ENCODE peak calls at places on chromosome 4, in four cellular contexts. Y is right atrium auricular region, B is choroid plexus epithelial cell, D is dorsolateral prefrontal cortex. O is an unnamed sample.

GRCh38 chr4:138816883-138817282 is 198.7 kb upstream of the NOCT start:
- DNase-seq in Y (no peak), B (peak), D (no peak), O (no peak)

GRCh38 chr4:140568507-140569306 is at the start of gene UCP1:
- DNase-seq in Y (no peak), B (peak), D (no peak), O (no peak)

GRCh38 chr4:41203169-41203568 is 11.2 kb downstream of the APBB2 start:
- DNase-seq in Y (no peak), B (peak), D (no peak), O (no peak)

GRCh38 chr4:138035781-138036258 is 206.3 kb downstream of the SLC7A11 start:
- DNase-seq in Y (no peak), B (peak), D (no peak), O (no peak)

GRCh38 chr4:174434455-174434854 is 87.8 kb downstream of the HPGD start:
- DNase-seq in Y (no peak), B (no peak), D (no peak), O (no peak)

GRCh38 chr4:16072168-16072567 is 11.7 kb downstream of the PROM1 start:
- DNase-seq in Y (no peak), B (no peak), D (no peak), O (no peak)

GRCh38 chr4:130110760-130111159 is 1014.8 kb downstream of the C4orf33 start:
- DNase-seq in Y (no peak), B (no peak), D (no peak), O (no peak)

GRCh38 chr4:136103616-136104015 is 1428.7 kb downstream of the PCDH18 start:
- DNase-seq in Y (no peak), B (peak), D (no peak), O (no peak)

GRCh38 chr4:131296192-131296591 is 1852.9 kb upstream of the PCDH10 start:
- DNase-seq in Y (no peak), B (no peak), D (no peak), O (no peak)

GRCh38 chr4:154559141-154559841 is 3.5 kb upstream of the FGB start:
- DNase-seq in Y (no peak), B (peak), D (no peak), O (peak)

GRCh38 chr4:86741841-86742240 is 107.3 kb downstream of the SLC10A6 start:
- DNase-seq in Y (no peak), B (no peak), D (no peak), O (no peak)

GRCh38 chr4:131509521-131509920 is 1639.6 kb upstream of the PCDH10 start:
- DNase-seq in Y (no peak), B (peak), D (no peak), O (no peak)

GRCh38 chr4:69214716-69215115 is at the start of gene UGT2B11:
- DNase-seq in Y (no peak), B (no peak), D (no peak), O (no peak)

GRCh38 chr4:337932-338758 is 531 bp downstream of the ZNF141 start:
- DNase-seq in Y (no peak), B (peak), D (peak), O (no peak)

GRCh38 chr4:143336828-143337599 is at the start of gene GAB1:
- DNase-seq in Y (peak), B (peak), D (no peak), O (no peak)

GRCh38 chr4:169416997-169417396 is 146.2 kb upstream of the SH3RF1 start:
- DNase-seq in Y (no peak), B (no peak), D (no peak), O (no peak)

GRCh38 chr4:16508968-16509367 is 282.7 kb upstream of the TAPT1 start:
- DNase-seq in Y (no peak), B (peak), D (no peak), O (no peak)

GRCh38 chr4:146175541-146176453 is at the start of gene LSM6:
- DNase-seq in Y (peak), B (peak), D (peak), O (peak)

GRCh38 chr4:140837742-140838141 is 81.6 kb upstream of the TBC1D9 start:
- DNase-seq in Y (no peak), B (no peak), D (no peak), O (no peak)

GRCh38 chr4:144903953-144904711 is 193.9 kb downstream of the ANAPC10 start:
- DNase-seq in Y (no peak), B (peak), D (no peak), O (no peak)

GRCh38 chr4:23717528-23718248 is 172.2 kb downstream of the PPARGC1A start:
- DNase-seq in Y (no peak), B (peak), D (no peak), O (no peak)

GRCh38 chr4:41410049-41410448 is 127.9 kb upstream of the LIMCH1 start:
- DNase-seq in Y (no peak), B (no peak), D (no peak), O (no peak)

GRCh38 chr4:8719421-8719820 is 126.9 kb downstream of the CPZ start:
- DNase-seq in Y (no peak), B (no peak), D (no peak), O (no peak)

GRCh38 chr4:143337600-143338287 is 1.1 kb downstream of the GAB1 start:
- DNase-seq in Y (peak), B (peak), D (peak), O (no peak)

GRCh38 chr4:146522862-146523205 is 1.1 kb upstream of the SLC10A7 start:
- DNase-seq in Y (no peak), B (peak), D (no peak), O (no peak)

GRCh38 chr4:53015681-53016080 is 153.6 kb downstream of the RASL11B start:
- DNase-seq in Y (no peak), B (peak), D (no peak), O (no peak)

GRCh38 chr4:41644288-41644914 is 104.1 kb downstream of the PHOX2B start:
- DNase-seq in Y (peak), B (peak), D (peak), O (no peak)

GRCh38 chr4:184100297-184100885 is 117.3 kb downstream of the ENPP6 start:
- DNase-seq in Y (no peak), B (peak), D (no peak), O (no peak)

GRCh38 chr4:10554694-10555093 is 97.5 kb upstream of the ZNF518B start:
- DNase-seq in Y (peak), B (peak), D (no peak), O (peak)

GRCh38 chr4:52588097-52588496 is 71.0 kb downstream of the USP46 start:
- DNase-seq in Y (no peak), B (peak), D (no peak), O (no peak)

GRCh38 chr4:38099908-38100407 is 139.8 kb downstream of the PTTG2 start:
- DNase-seq in Y (no peak), B (peak), D (no peak), O (peak)

GRCh38 chr4:7635971-7636508 is 201.3 kb upstream of the PSAPL1 start:
- DNase-seq in Y (no peak), B (no peak), D (no peak), O (no peak)

GRCh38 chr4:6110681-6111353 is 89.5 kb downstream of the JAKMIP1 start:
- DNase-seq in Y (no peak), B (no peak), D (no peak), O (no peak)

GRCh38 chr4:112296949-112297483 is at the start of gene ALPK1:
- DNase-seq in Y (no peak), B (peak), D (no peak), O (peak)
- H3K4me3 ChIP-seq in Y (peak), B (peak), D (peak), O (peak)

DNA sequence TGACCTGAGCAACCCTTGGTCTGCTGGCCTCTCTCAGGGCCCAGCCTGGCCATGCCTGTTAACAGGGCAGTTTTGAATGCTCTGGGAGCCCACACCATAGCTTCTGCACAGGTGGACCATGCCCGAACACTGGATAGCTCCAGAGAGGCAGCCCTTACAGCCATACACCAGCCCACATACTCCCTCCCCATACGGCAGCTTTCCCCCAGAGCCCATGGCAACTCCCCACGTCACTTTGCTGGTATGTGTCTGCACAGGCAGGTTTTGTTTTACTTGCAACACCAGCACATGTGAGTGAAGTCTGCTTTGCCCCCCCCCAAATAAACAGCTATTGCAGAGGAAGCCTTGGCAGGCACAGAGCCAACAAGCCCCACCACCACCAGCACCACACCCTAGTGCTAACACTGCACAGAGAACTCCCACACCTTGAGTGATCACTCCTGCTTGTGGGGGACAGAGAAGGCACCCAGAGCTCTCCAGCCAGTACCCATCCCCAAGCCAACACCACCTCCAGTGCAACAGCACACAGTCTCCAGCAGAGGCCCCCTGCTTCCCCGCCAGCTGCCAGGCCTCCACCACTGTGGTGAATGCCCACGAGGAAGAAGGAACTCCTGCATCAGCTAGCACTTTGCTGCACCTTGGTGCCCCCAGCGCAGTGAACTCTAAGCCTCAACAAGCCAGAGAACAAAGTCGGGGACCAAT is 87.3 kb downstream of the STPG2 start:
- DNase-seq in Y (no peak), B (no peak), D (no peak), O (no peak)
- TF ChIP-seq CTCF in Y (no peak), B (no peak), D (no peak), O (no peak)

GRCh38 chr4:150078041-150078995 is at the start of gene DCLK2:
- DNase-seq in Y (peak), B (peak), D (peak), O (peak)

GRCh38 chr4:150078996-150079581 is 844 bp downstream of the DCLK2 start:
- DNase-seq in Y (no peak), B (peak), D (no peak), O (no peak)

GRCh38 chr4:150080875-150081274 is 2.6 kb downstream of the DCLK2 start:
- DNase-seq in Y (no peak), B (no peak), D (no peak), O (no peak)

GRCh38 chr4:150082241-150082640 is 4.0 kb downstream of the DCLK2 start:
- DNase-seq in Y (no peak), B (no peak), D (no peak), O (no peak)

GRCh38 chr4:150080335-150080734 is 2.1 kb downstream of the DCLK2 start:
- DNase-seq in Y (no peak), B (peak), D (no peak), O (no peak)
- H3K4me3 ChIP-seq in Y (no peak), B (no peak), D (peak), O (peak)

DNA sequence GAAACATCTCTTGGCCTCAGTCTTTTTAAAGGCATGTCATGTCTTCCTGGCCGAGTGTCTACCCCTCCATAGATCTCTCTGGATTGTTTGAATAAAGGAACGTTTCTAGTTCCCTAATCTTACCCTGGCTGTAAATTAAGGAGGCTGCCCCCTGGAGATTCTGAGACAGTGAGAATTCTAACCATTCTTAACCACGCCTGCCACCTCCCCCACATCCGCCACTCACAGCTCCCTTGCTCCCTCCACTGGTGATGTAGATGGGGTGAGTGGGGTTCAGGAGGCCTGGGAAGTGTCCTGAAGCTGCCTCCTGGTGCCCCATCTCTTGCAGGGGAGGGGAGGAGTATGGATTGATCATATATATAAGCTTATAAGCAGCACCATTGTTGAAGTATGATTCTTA is 48.0 kb upstream of the TRIM2 start:
- DNase-seq in Y (no peak), B (peak), D (no peak), O (no peak)
- TF ChIP-seq CTCF in Y (no peak), B (peak), D (peak), O (no peak)

GRCh38 chr4:152697284-152698011 is 17.7 kb upstream of the TMEM154 start:
- DNase-seq in Y (no peak), B (no peak), D (no peak), O (no peak)

GRCh38 chr4:152696764-152697250 is 17.0 kb upstream of the TMEM154 start:
- DNase-seq in Y (no peak), B (peak), D (no peak), O (no peak)

GRCh38 chr4:152698012-152698499 is 18.3 kb upstream of the TMEM154 start:
- DNase-seq in Y (no peak), B (no peak), D (no peak), O (no peak)

GRCh38 chr4:152699313-152699712 is 19.5 kb upstream of the TMEM154 start:
- DNase-seq in Y (no peak), B (no peak), D (no peak), O (no peak)

DNA sequence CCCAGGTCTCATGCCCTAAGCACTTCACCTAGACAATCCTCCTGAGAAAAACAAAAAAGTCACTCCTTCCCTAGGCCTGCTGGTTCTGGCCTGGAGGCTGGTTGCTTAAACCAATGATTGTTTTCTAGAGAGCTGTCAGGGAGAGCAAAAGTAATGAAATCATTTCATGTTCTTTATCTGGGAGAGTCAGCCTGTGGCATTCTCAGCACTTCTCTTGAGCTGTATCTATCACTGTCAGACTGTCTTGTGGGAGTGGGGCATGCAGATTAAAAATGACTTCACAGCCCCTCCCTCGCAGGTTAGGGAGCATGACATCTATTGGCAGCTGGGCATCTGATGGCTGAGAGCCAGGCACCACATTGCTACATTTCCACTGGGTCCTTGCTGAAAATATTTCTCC is 20.4 kb upstream of the TMEM154 start:
- DNase-seq in Y (no peak), B (no peak), D (no peak), O (no peak)
- H3K4me3 ChIP-seq in Y (no peak), B (no peak), D (no peak), O (no peak)

DNA sequence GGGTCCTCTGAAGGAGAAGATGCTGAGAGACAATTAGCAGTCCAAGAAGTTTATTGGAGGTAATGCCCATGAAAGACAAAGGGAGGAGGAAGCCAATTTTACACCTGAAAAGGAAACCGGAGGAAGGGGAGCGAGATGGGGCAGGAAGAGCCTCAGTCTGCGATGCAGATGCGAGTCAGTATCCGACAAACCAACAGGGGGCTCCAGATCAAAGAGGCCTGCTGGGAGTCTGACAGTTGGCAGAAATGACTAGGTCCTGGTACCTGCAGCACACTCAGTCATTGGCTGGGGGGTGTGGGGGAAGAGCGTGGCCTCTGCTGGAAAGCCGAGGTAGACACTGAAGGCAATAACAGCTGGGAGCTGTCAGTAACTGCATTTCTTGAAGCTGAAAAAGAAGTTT is 231.1 kb upstream of the CENPE start:
- DNase-seq in Y (no peak), B (no peak), D (no peak), O (no peak)
- TF ChIP-seq CTCF in Y (no peak), B (peak), D (no peak), O (no peak)

GRCh38 chr4:39963656-39964055 is 14.1 kb downstream of the PDS5A start:
- DNase-seq in Y (no peak), B (no peak), D (no peak), O (no peak)

GRCh38 chr4:39961311-39961877 is 16.3 kb downstream of the PDS5A start:
- DNase-seq in Y (no peak), B (no peak), D (no peak), O (no peak)
- H3K4me3 ChIP-seq in Y (no peak), B (no peak), D (no peak), O (no peak)